ENCODE peak calls at places on chromosomes 2 and 18, in nine cellular contexts. O, L, A, X, E, Z, V, W and F are unnamed samples.

GRCh38 chr2:71933467-71934319 is 214.0 kb downstream of the CYP26B1 start:
- DNase-seq in W (no peak), Z (peak), L (peak), O (peak), E (no peak), V (peak), X (no peak), A (no peak), F (peak)

GRCh38 chr2:107337209-107337898 is 451.4 kb upstream of the ST6GAL2 start:
- DNase-seq in X (no peak), W (peak), V (peak), A (no peak), E (peak), Z (no peak), L (peak), O (no peak), F (peak)

GRCh38 chr18:2897448-2898052 is 50.7 kb downstream of the EMILIN2 start:
- DNase-seq in X (no peak), A (no peak), W (no peak), Z (no peak), O (peak), V (no peak), E (no peak), L (no peak), F (no peak)

GRCh38 chr2:201882353-201883095 is 76.2 kb downstream of the CDK15 start:
- DNase-seq in E (no peak), A (peak), L (peak), Z (no peak), V (peak), O (no peak), W (peak), X (no peak), F (peak)

GRCh38 chr2:189751080-189751658 is 11.4 kb downstream of the OSGEPL1 start:
- DNase-seq in Z (peak), A (peak), E (no peak), O (peak), W (peak), X (no peak), V (peak), L (peak), F (peak)

GRCh38 chr18:22385718-22386117 is 32.0 kb downstream of the CTAGE1 start:
- DNase-seq in A (no peak), E (peak), O (no peak), X (no peak), W (peak), L (peak), Z (no peak), V (peak), F (peak)

GRCh38 chr2:9422321-9423099 is 818 bp downstream of the ITGB1BP1 start:
- DNase-seq in A (peak), L (peak), O (peak), X (peak), Z (peak), E (no peak), V (no peak), W (peak), F (peak)

GRCh38 chr18:58129019-58129374 is 85.0 kb downstream of the NEDD4L start:
- DNase-seq in A (no peak), L (no peak), V (no peak), W (no peak), O (no peak), X (peak), Z (no peak), E (no peak), F (no peak)

GRCh38 chr2:101440127-101440738 is 34.7 kb downstream of the RFX8 start:
- DNase-seq in O (no peak), Z (no peak), W (peak), L (peak), E (no peak), X (no peak), A (peak), V (peak), F (peak)

GRCh38 chr2:105919826-105920225 is 175.1 kb downstream of the NCK2 start:
- DNase-seq in O (peak), W (peak), E (peak), Z (peak), X (peak), A (peak), L (peak), V (peak), F (peak)
- TF ChIP-seq CTCF in O (peak), W (peak), E (peak), Z (peak), X (peak), A (peak), L (peak), V (peak), F (peak)

GRCh38 chr18:63544017-63544416 is 1.8 kb downstream of the SERPINB12 start:
- DNase-seq in E (no peak), V (no peak), L (no peak), O (no peak), X (no peak), Z (no peak), A (no peak), W (no peak), F (no peak)
- H3K4me3 ChIP-seq in E (no peak), V (no peak), L (no peak), O (no peak), X (no peak), Z (no peak), A (no peak), W (no peak), F (no peak)

GRCh38 chr2:8285081-8285480 is 396.8 kb upstream of the ID2 start:
- DNase-seq in X (no peak), O (peak), V (peak), W (no peak), L (peak), E (no peak), A (no peak), Z (peak), F (peak)
- TF ChIP-seq CTCF in X (no peak), O (peak), V (peak), W (peak), L (peak), E (no peak), A (peak), Z (peak), F (no peak)

GRCh38 chr18:75226301-75226955 is 15.8 kb downstream of the TSHZ1 start:
- DNase-seq in X (no peak), Z (no peak), E (no peak), O (no peak), A (peak), V (no peak), L (no peak), W (peak), F (peak)
- H3K4me3 ChIP-seq in X (no peak), Z (no peak), E (peak), O (no peak), A (no peak), V (no peak), L (peak), W (peak), F (peak)

DNA sequence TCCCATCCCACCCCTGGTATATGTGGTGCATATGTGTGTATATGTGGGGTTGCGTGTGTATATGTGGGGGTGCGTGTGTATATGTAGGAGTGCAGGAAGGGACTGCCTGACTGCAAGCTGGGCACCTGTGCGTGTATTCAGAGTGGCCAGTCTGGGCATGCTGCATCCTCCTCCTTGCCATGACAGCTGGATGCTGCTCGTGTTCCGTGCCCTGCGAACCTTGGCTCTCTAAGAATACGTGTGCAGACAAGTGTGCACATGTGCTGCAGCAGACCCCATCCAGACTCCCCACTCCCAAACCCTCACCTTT is 222.1 kb downstream of the CELF4 start:
- DNase-seq in O (no peak), V (no peak), Z (no peak), W (no peak), L (no peak), E (no peak), A (no peak), X (no peak), F (no peak)
- TF ChIP-seq CTCF in O (no peak), V (no peak), Z (no peak), W (no peak), L (no peak), E (no peak), A (no peak), X (no peak), F (no peak)

GRCh38 chr2:232876978-232877441 is 6.9 kb downstream of the SNORC start:
- DNase-seq in V (no peak), O (no peak), E (no peak), A (no peak), L (no peak), Z (no peak), W (no peak), X (peak), F (no peak)
- H3K4me3 ChIP-seq in V (no peak), O (peak), E (no peak), A (peak), L (no peak), Z (no peak), W (no peak), X (peak), F (no peak)

GRCh38 chr2:21117688-21118087 is 6.1 kb upstream of the TDRD15 start:
- DNase-seq in A (no peak), O (no peak), X (no peak), Z (no peak), E (no peak), W (no peak), L (no peak), V (no peak), F (no peak)

GRCh38 chr2:21123473-21124393 is at the start of gene TDRD15:
- DNase-seq in L (no peak), E (no peak), A (no peak), Z (no peak), O (no peak), W (no peak), X (no peak), V (no peak), F (no peak)

GRCh38 chr2:21118302-21118920 is 5.4 kb upstream of the TDRD15 start:
- DNase-seq in X (no peak), Z (peak), L (peak), O (peak), A (peak), W (peak), V (peak), E (no peak), F (peak)
- TF ChIP-seq CTCF in X (no peak), Z (peak), L (peak), O (peak), A (peak), W (peak), V (no peak), E (peak), F (peak)

GRCh38 chr2:3076848-3077735 is 300.5 kb downstream of the EIPR1 start:
- DNase-seq in A (no peak), X (no peak), O (peak), Z (no peak), V (no peak), L (no peak), E (no peak), W (no peak), F (no peak)

GRCh38 chr2:3079466-3079865 is 298.2 kb downstream of the EIPR1 start:
- DNase-seq in X (no peak), Z (no peak), W (no peak), E (no peak), O (no peak), V (no peak), A (no peak), L (no peak), F (no peak)

GRCh38 chr2:3075941-3076340 is 301.7 kb downstream of the EIPR1 start:
- DNase-seq in A (no peak), L (no peak), O (no peak), X (no peak), Z (no peak), W (no peak), V (no peak), E (no peak), F (no peak)

GRCh38 chr2:3079959-3080948 is 297.4 kb downstream of the EIPR1 start:
- DNase-seq in X (no peak), W (no peak), Z (no peak), L (no peak), O (peak), A (no peak), E (no peak), V (no peak), F (no peak)

DNA sequence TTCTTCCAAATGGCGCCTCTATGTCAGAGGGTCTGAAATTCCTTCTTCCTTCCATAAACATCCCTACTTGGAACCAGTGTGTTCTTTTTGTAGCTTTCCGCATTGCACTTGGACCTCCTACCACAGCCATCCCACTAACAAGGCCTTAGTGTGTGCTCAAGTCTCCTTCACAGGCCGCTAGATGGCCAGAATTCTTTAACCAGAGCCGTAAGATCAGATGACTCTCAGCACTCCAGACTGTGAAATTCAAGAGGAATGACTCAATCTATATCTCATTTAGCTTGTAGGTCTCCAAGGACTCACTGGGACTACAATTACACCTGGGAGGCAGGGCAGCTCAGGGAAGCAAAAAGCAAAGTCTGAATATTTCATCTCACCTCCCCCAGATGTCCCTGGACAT is 298.9 kb downstream of the EIPR1 start:
- DNase-seq in L (no peak), A (no peak), X (no peak), E (no peak), O (peak), W (no peak), V (no peak), Z (no peak), F (no peak)
- H3K4me3 ChIP-seq in L (no peak), A (no peak), X (no peak), E (no peak), O (no peak), W (no peak), V (no peak), Z (no peak), F (no peak)

DNA sequence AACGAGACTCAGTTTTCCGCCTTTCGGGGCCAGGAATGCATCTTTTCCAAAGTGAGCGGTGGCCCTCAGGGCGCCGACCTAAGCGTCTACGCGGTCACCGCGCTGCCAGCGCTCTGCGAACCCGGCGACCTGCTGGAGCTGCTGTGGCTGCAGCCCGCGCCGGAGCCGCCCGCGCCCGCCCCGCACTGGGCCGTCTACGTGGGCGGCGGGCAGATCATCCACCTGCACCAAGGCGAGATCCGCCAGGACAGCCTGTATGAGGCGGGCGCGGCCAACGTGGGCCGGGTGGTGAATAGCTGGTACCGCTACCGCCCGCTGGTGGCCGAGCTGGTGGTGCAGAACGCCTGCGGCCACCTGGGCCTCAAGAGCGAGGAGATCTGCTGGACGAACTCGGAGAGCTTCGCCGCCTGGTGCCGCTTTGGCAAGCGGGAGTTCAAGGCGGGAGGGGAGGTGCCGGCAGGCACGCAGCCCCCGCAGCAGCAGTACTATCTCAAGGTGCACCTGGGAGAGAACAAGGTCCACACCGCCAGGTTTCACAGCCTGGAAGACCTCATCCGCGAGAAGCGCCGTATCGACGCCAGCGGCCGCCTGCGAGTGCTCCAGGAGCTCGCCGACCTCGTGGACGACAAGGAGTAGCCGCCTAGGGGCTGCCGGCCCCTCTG is 1.8 kb downstream of the LRATD1 start:
- DNase-seq in A (peak), E (no peak), V (peak), O (peak), Z (no peak), W (peak), X (peak), L (peak), F (peak)
- TF ChIP-seq CTCF in A (peak), E (peak), V (peak), O (peak), Z (no peak), W (peak), X (peak), L (peak), F (peak)